ENCODE peak calls at places on chromosomes 1 and 21, in seven cellular contexts. S is cardiac muscle cell, B is BE2C, J is GM13976, A is thoracic aorta, Z is AG04450, G is colonic mucosa. H is an unnamed sample.

GRCh38 chr1:82894635-82895034 is 1093.9 kb downstream of the ADGRL2 start:
- DNase-seq in Z (no peak), J (no peak), G (no peak), A (no peak), B (peak; percentile 18), S (no peak), H (no peak)

GRCh38 chr1:20210736-20211405 is 24.6 kb upstream of the PLA2G2C start:
- DNase-seq in B (no peak), S (no peak), G (no peak), J (no peak), Z (no peak), A (no peak), H (no peak)

GRCh38 chr1:179228783-179229213 is 679 bp downstream of the ABL2 start:
- DNase-seq in S (peak; percentile 24), B (peak; percentile 79), G (peak; percentile 80), Z (no peak), A (no peak), J (no peak), H (no peak)

GRCh38 chr1:243294723-243295121 is 38.9 kb downstream of the SDCCAG8 start:
- DNase-seq in S (peak; percentile 51), J (no peak), A (no peak), Z (no peak), G (no peak), B (no peak), H (no peak)

GRCh38 chr1:54230507-54231339 is 30.8 kb downstream of the MRPL37 start:
- DNase-seq in Z (no peak), J (no peak), G (no peak), B (no peak), S (no peak), A (no peak), H (no peak)

GRCh38 chr1:176801553-176802020 is 338.6 kb downstream of the PAPPA2 start:
- DNase-seq in A (no peak), G (peak; percentile 22), S (no peak), B (no peak), Z (no peak), J (no peak), H (no peak)

GRCh38 chr1:85570446-85571180 is 9.9 kb upstream of the CCN1 start:
- DNase-seq in A (no peak), S (no peak), Z (no peak), G (no peak), J (no peak), B (no peak), H (no peak)

GRCh38 chr1:49102752-49103151 is 326.1 kb upstream of the BEND5 start:
- DNase-seq in A (no peak), B (no peak), J (no peak), Z (no peak), G (no peak), S (peak; percentile 47), H (peak; percentile 18)

GRCh38 chr1:8943516-8943896 is 2.2 kb upstream of the CA6 start:
- DNase-seq in B (no peak), Z (no peak), G (no peak), A (no peak), J (no peak), S (no peak), H (no peak)

GRCh38 chr1:34250342-34250741 is 73.6 kb downstream of the C1orf94 start:
- DNase-seq in G (no peak), B (no peak), J (no peak), A (no peak), S (no peak), Z (no peak), H (no peak)

GRCh38 chr1:11963622-11964021 is 16.6 kb upstream of the MFN2 start:
- DNase-seq in G (no peak), Z (no peak), J (no peak), A (no peak), S (no peak), B (no peak), H (no peak)

GRCh38 chr1:208997726-208998312 is 585.7 kb upstream of the CAMK1G start:
- DNase-seq in Z (no peak), B (no peak), G (no peak), A (no peak), S (peak; percentile 32), J (no peak), H (no peak)

GRCh38 chr1:210371916-210372315 is 43.2 kb downstream of the HHAT start:
- DNase-seq in B (no peak), J (no peak), Z (no peak), A (no peak), G (no peak), S (no peak), H (no peak)

GRCh38 chr1:157512036-157512969 is 40.0 kb downstream of the FCRL5 start:
- DNase-seq in S (no peak), A (no peak), Z (no peak), B (no peak), G (no peak), J (peak; percentile 50), H (no peak)

GRCh38 chr21:35077975-35078374 is 28.9 kb upstream of the RUNX1 start:
- DNase-seq in Z (no peak), B (no peak), S (no peak), G (no peak), A (no peak), J (no peak), H (no peak)

GRCh38 chr1:213284626-213285025 is 233.6 kb downstream of the RPS6KC1 start:
- DNase-seq in Z (peak; percentile 11), A (no peak), G (no peak), B (no peak), J (no peak), S (peak; percentile 10), H (no peak)

GRCh38 chr1:3372317-3372716 is 82.1 kb upstream of the ARHGEF16 start:
- DNase-seq in Z (no peak), B (no peak), G (no peak), J (no peak), A (no peak), S (no peak), H (no peak)

GRCh38 chr1:3501856-3502665 is 47.6 kb downstream of the ARHGEF16 start:
- DNase-seq in A (no peak), G (peak; percentile 70), S (peak; percentile 64), J (peak; percentile 80), B (peak; percentile 33), Z (no peak), H (no peak)

GRCh38 chr1:201904579-201904978 is 15.9 kb downstream of the SHISA4 start:
- DNase-seq in A (peak; percentile 63), G (no peak), S (peak; percentile 95), J (no peak), B (no peak), Z (peak; percentile 91), H (peak; percentile 92)

GRCh38 chr1:31336687-31337467 is 36.0 kb downstream of the FABP3 start:
- DNase-seq in A (no peak), G (no peak), J (no peak), Z (no peak), S (peak; percentile 2), B (no peak), H (no peak)

GRCh38 chr1:119674110-119674509 is 26.0 kb upstream of the ZNF697 start:
- DNase-seq in S (peak; percentile 77), A (no peak), B (no peak), G (no peak), Z (no peak), J (no peak), H (no peak)

GRCh38 chr21:37045139-37045538 is 27.7 kb downstream of the PIGP start:
- DNase-seq in A (no peak), G (no peak), Z (no peak), J (no peak), S (no peak), B (no peak), H (no peak)

GRCh38 chr21:16587141-16587570 is 857.4 kb downstream of the USP25 start:
- DNase-seq in A (no peak), Z (peak; percentile 32), S (peak; percentile 87), G (peak; percentile 59), B (peak; percentile 77), J (no peak), H (no peak)

GRCh38 chr21:45000637-45001133 is 60.9 kb downstream of the SLX9 start:
- DNase-seq in B (no peak), A (no peak), Z (no peak), S (no peak), J (no peak), G (no peak), H (no peak)

GRCh38 chr1:39105841-39106765 is 80.0 kb downstream of the NDUFS5 start:
- DNase-seq in Z (no peak), A (no peak), G (peak; percentile 71), J (no peak), S (peak; percentile 65), B (peak; percentile 46), H (no peak)

GRCh38 chr1:147700042-147700711 is 29.9 kb upstream of the ACP6 start:
- DNase-seq in J (peak; percentile 57), G (peak; percentile 76), A (no peak), B (peak; percentile 70), Z (peak; percentile 32), S (peak; percentile 82), H (peak; percentile 15)

GRCh38 chr1:215001419-215002021 is 81.0 kb upstream of the KCNK2 start:
- DNase-seq in Z (no peak), J (peak; percentile 34), S (no peak), G (no peak), A (no peak), B (no peak), H (no peak)

GRCh38 chr1:65068202-65069011 is 79.6 kb upstream of the AK4 start:
- DNase-seq in A (no peak), G (peak; percentile 53), S (peak; percentile 55), Z (no peak), J (peak; percentile 34), B (no peak), H (no peak)

GRCh38 chr1:30476476-30476875 is 246.9 kb downstream of the MATN1 start:
- DNase-seq in J (no peak), Z (no peak), S (no peak), A (no peak), G (no peak), B (no peak), H (no peak)

DNA sequence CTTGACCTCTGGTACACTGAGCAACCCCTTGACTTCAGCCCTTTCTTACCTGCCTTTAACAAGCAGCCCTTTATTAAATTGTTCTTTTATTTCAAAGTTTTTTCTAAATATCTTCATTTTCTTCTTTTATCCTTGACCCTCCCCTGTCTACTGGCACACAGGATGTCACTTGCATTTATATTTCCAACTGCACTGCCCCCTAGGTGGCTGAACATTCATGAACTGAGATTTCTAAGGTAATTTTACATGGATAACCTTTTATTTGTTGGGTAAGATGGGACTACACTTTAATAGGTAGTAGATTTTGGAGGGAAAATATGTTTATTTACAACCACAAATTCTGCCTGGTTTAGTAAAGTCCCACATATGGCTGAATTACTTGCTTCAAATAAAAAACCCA is 190.0 kb downstream of the ATP6V1G3 start:
- DNase-seq in G (no peak), Z (no peak), B (no peak), S (no peak), J (no peak), A (no peak), H (no peak)
- TF ChIP-seq CTCF in G (no peak), Z (no peak), B (peak; percentile 42), S (peak; percentile 12), J (no peak), A (no peak), H (no peak)

GRCh38 chr1:70140894-70141293 is 64.5 kb downstream of the LRRC40 start:
- DNase-seq in B (no peak), G (no peak), J (no peak), A (no peak), S (peak; percentile 17), Z (no peak), H (no peak)
- TF ChIP-seq CTCF in B (no peak), G (no peak), J (no peak), A (no peak), S (no peak), Z (no peak), H (no peak)

GRCh38 chr1:18100493-18101063 is 7.0 kb upstream of the IGSF21 start:
- DNase-seq in A (peak; percentile 51), J (peak; percentile 68), Z (peak; percentile 18), S (peak; percentile 68), B (no peak), G (peak; percentile 84), H (peak; percentile 5)
- TF ChIP-seq CTCF in A (peak; percentile 81), J (peak; percentile 64), Z (peak; percentile 80), S (peak; percentile 79), B (peak; percentile 65), G (peak; percentile 67), H (peak; percentile 79)

GRCh38 chr1:159829822-159830455 is 3.3 kb downstream of the SLAMF8 start:
- DNase-seq in Z (peak; percentile 26), A (no peak), S (peak; percentile 81), G (no peak), B (peak; percentile 22), J (no peak), H (peak; percentile 4)
- TF ChIP-seq CTCF in Z (no peak), A (no peak), S (no peak), G (no peak), B (no peak), J (no peak), H (no peak)